ENCODE peak calls at places on chromosomes 6 and 20, in eight cellular contexts. K is H9; T is stimulated activated CD4-positive, alpha-beta T cell treated with anti-CD3 and anti-CD28 coated beads, Interleukin-1b, Interleukin-23, amount 100 ng/mL, for 4 hours; E is HL-60; D is aorta; R is fibroblast of mammary gland; P is A549; M is HCEC 1CT. W is an unnamed sample.

GRCh38 chr6:97133071-97133470 is 149.9 kb downstream of the MMS22L start:
- DNase-seq in K (no peak), T (no peak), E (peak), D (no peak), R (peak), P (no peak), M (no peak), W (peak)

GRCh38 chr20:62824476-62825287 is 7.8 kb downstream of the COL9A3 start:
- DNase-seq in K (peak), T (peak), E (peak), D (no peak), R (no peak), P (no peak), M (peak), W (no peak)

GRCh38 chr6:42556462-42556861 is 7.4 kb upstream of the UBR2 start:
- DNase-seq in K (no peak), T (no peak), E (no peak), D (no peak), R (no peak), P (no peak), M (no peak), W (no peak)

GRCh38 chr6:42374027-42374669 is 77.6 kb downstream of the TRERF1 start:
- DNase-seq in K (no peak), T (no peak), E (peak), D (no peak), R (no peak), P (no peak), M (no peak), W (no peak)

GRCh38 chr6:168730931-168731716 is 290.1 kb downstream of the SMOC2 start:
- DNase-seq in K (no peak), T (no peak), E (no peak), D (no peak), R (no peak), P (no peak), M (no peak), W (no peak)

GRCh38 chr20:47318596-47319516 is 37.6 kb downstream of the ZMYND8 start:
- DNase-seq in K (peak), T (no peak), E (peak), D (peak), R (peak), P (peak), M (peak), W (peak)

GRCh38 chr6:135088818-135089809 is 34.5 kb upstream of the HBS1L start:
- DNase-seq in K (no peak), T (no peak), E (peak), D (no peak), R (peak), P (peak), M (peak), W (no peak)

GRCh38 chr20:32536861-32537656 is 48.1 kb downstream of the NOL4L start:
- DNase-seq in K (no peak), T (peak), E (peak), D (peak), R (no peak), P (no peak), M (no peak), W (peak)

GRCh38 chr6:170485159-170485558 is 67.9 kb downstream of the PSMB1 start:
- DNase-seq in K (no peak), T (no peak), E (no peak), D (no peak), R (peak), P (no peak), M (no peak), W (no peak)

GRCh38 chr20:23205656-23206055 is 119.5 kb upstream of the CD93 start:
- DNase-seq in K (peak), T (no peak), E (no peak), D (peak), R (peak), P (no peak), M (no peak), W (peak)

GRCh38 chr6:14035448-14035847 is 82.1 kb upstream of the CD83 start:
- DNase-seq in K (peak), T (no peak), E (no peak), D (no peak), R (peak), P (no peak), M (peak), W (no peak)

GRCh38 chr20:8545212-8545611 is 413.1 kb downstream of the PLCB1 start:
- DNase-seq in K (no peak), T (no peak), E (no peak), D (no peak), R (peak), P (no peak), M (no peak), W (no peak)

GRCh38 chr6:37615564-37616340 is 81.9 kb downstream of the MDGA1 start:
- DNase-seq in K (no peak), T (no peak), E (no peak), D (no peak), R (peak), P (no peak), M (no peak), W (no peak)

GRCh38 chr6:41548098-41548840 is 2.1 kb downstream of the FOXP4 start:
- DNase-seq in K (no peak), T (peak), E (peak), D (no peak), R (no peak), P (no peak), M (no peak), W (no peak)

GRCh38 chr6:110233769-110234374 is 53.6 kb downstream of the CDC40 start:
- DNase-seq in K (no peak), T (no peak), E (no peak), D (no peak), R (peak), P (no peak), M (no peak), W (no peak)

GRCh38 chr20:24781061-24781980 is 167.7 kb upstream of the CST7 start:
- DNase-seq in K (peak), T (no peak), E (peak), D (no peak), R (peak), P (peak), M (no peak), W (peak)

GRCh38 chr6:7673063-7673536 is 52.8 kb upstream of the BMP6 start:
- DNase-seq in K (peak), T (no peak), E (peak), D (no peak), R (peak), P (no peak), M (no peak), W (no peak)

GRCh38 chr6:104995989-104996617 is 39.2 kb downstream of the LIN28B start:
- DNase-seq in K (no peak), T (no peak), E (no peak), D (no peak), R (peak), P (no peak), M (peak), W (no peak)

GRCh38 chr20:1150218-1150617 is 31.8 kb downstream of the PSMF1 start:
- DNase-seq in K (no peak), T (no peak), E (no peak), D (no peak), R (peak), P (peak), M (peak), W (no peak)

GRCh38 chr6:46748940-46749503 is 2.3 kb downstream of the ANKRD66 start:
- DNase-seq in K (no peak), T (no peak), E (no peak), D (no peak), R (no peak), P (no peak), M (no peak), W (no peak)

GRCh38 chr6:36265744-36266143 is 4.1 kb upstream of the PNPLA1 start:
- DNase-seq in K (no peak), T (no peak), E (no peak), D (no peak), R (no peak), P (no peak), M (no peak), W (no peak)

GRCh38 chr20:40741507-40742106 is 52.6 kb upstream of the MAFB start:
- DNase-seq in K (peak), T (peak), E (peak), D (peak), R (peak), P (peak), M (peak), W (no peak)

GRCh38 chr6:139109558-139109957 is 25.3 kb upstream of the HECA start:
- DNase-seq in K (peak), T (no peak), E (peak), D (no peak), R (peak), P (no peak), M (peak), W (no peak)

GRCh38 chr6:68958327-68958726 is 323.2 kb downstream of the ADGRB3 start:
- DNase-seq in K (no peak), T (no peak), E (no peak), D (no peak), R (peak), P (no peak), M (no peak), W (peak)

GRCh38 chr6:45718901-45719300 is 296.8 kb downstream of the CLIC5 start:
- DNase-seq in K (no peak), T (no peak), E (no peak), D (no peak), R (peak), P (no peak), M (peak), W (no peak)

GRCh38 chr6:162485464-162485863 is 242.1 kb downstream of the PRKN start:
- DNase-seq in K (no peak), T (no peak), E (no peak), D (no peak), R (no peak), P (no peak), M (no peak), W (no peak)

GRCh38 chr20:48638546-48638945 is 189.3 kb downstream of the PREX1 start:
- DNase-seq in K (no peak), T (no peak), E (no peak), D (no peak), R (peak), P (no peak), M (peak), W (no peak)

GRCh38 chr20:62936996-62937352 is 973 bp upstream of the GID8 start:
- DNase-seq in K (no peak), T (no peak), E (no peak), D (no peak), R (peak), P (peak), M (peak), W (no peak)

GRCh38 chr20:50381771-50382593 is 128.2 kb upstream of the PTPN1 start:
- DNase-seq in K (no peak), T (no peak), E (peak), D (peak), R (no peak), P (no peak), M (no peak), W (no peak)